ENCODE peak calls at places on chromosomes 5 and 9, in six cellular contexts. Y is caudate nucleus; E is effector memory CD4-positive, alpha-beta T cell; K is NCI-H510A treated with DMSO at 0.1 percent for 48 hours; R is PC-3; I is activated gamma-delta T cell treated with Interleukin-2 at 50 U/mL for 16 hours. P is an unnamed sample.

GRCh38 chr9:16449331-16449730 is 421.1 kb downstream of the BNC2 start:
- DNase-seq in Y (no peak), E (no peak), K (no peak), R (no peak), I (no peak), P (no peak)

GRCh38 chr9:98247826-98248657 is 7.4 kb downstream of the TBC1D2 start:
- DNase-seq in Y (no peak), E (no peak), K (no peak), R (no peak), I (no peak), P (no peak)

GRCh38 chr5:53334431-53334941 is 145.9 kb upstream of the FST start:
- DNase-seq in Y (no peak), E (no peak), K (no peak), R (peak), I (no peak), P (no peak)

GRCh38 chr5:67238191-67238590 is 41.6 kb upstream of the CD180 start:
- DNase-seq in Y (no peak), E (no peak), K (no peak), R (peak), I (no peak), P (no peak)

GRCh38 chr9:93125331-93125894 is 8.6 kb downstream of the NINJ1 start:
- DNase-seq in Y (no peak), E (no peak), K (no peak), R (no peak), I (no peak), P (no peak)

GRCh38 chr5:32836176-32836575 is 125.1 kb downstream of the NPR3 start:
- DNase-seq in Y (no peak), E (no peak), K (no peak), R (no peak), I (no peak), P (no peak)

GRCh38 chr5:134175874-134176522 is 752 bp downstream of the SKP1 start:
- DNase-seq in Y (no peak), E (peak), K (no peak), R (no peak), I (no peak), P (no peak)

GRCh38 chr5:147751156-147751830 is 31.2 kb downstream of the JAKMIP2 start:
- DNase-seq in Y (no peak), E (no peak), K (peak), R (no peak), I (no peak), P (no peak)

GRCh38 chr5:150075806-150076205 is 10.5 kb downstream of the CSF1R start:
- DNase-seq in Y (no peak), E (no peak), K (no peak), R (no peak), I (no peak), P (no peak)

GRCh38 chr5:154479160-154479943 is 1.3 kb upstream of the HAND1 start:
- DNase-seq in Y (no peak), E (no peak), K (no peak), R (no peak), I (no peak), P (no peak)

GRCh38 chr9:15403155-15403554 is 19.5 kb upstream of the SNAPC3 start:
- DNase-seq in Y (no peak), E (no peak), K (no peak), R (peak), I (no peak), P (no peak)

GRCh38 chr5:107300928-107301327 is 369.8 kb downstream of the EFNA5 start:
- DNase-seq in Y (no peak), E (no peak), K (no peak), R (peak), I (no peak), P (no peak)

GRCh38 chr5:96579711-96580110 is 82.5 kb upstream of the CAST start:
- DNase-seq in Y (no peak), E (no peak), K (no peak), R (no peak), I (no peak), P (no peak)

GRCh38 chr9:128203842-128204551 is 818 bp downstream of the DNM1 start:
- DNase-seq in Y (no peak), E (no peak), K (peak), R (peak), I (no peak), P (peak)

GRCh38 chr5:138000102-138000723 is 32.7 kb downstream of the FAM13B start:
- DNase-seq in Y (no peak), E (no peak), K (no peak), R (peak), I (no peak), P (no peak)

GRCh38 chr9:36772449-36773370 is 200.0 kb downstream of the MELK start:
- DNase-seq in Y (no peak), E (no peak), K (peak), R (peak), I (no peak), P (no peak)

GRCh38 chr5:92944903-92945629 is 636.0 kb downstream of the NR2F1-AS1 start:
- DNase-seq in Y (no peak), E (no peak), K (no peak), R (peak), I (no peak), P (no peak)

GRCh38 chr5:159082491-159082890 is 17.2 kb downstream of the EBF1 start:
- DNase-seq in Y (no peak), E (no peak), K (no peak), R (no peak), I (no peak), P (no peak)